ENCODE peak calls at places on chromosomes 3 and 15, in six cellular contexts. One of them, this sample, is unnamed.

GRCh38 chr3:178036745-178037144 is 499.5 kb upstream of the KCNMB2 start:
- DNase-seq in mucosa of descending colon: no peak
- DNase-seq in NCI-H1105 treated with DMSO at 0.1 percent for 48 hours: no peak
- DNase-seq in GM13976: no peak
- DNase-seq in GM03348: peak; percentile 44
- DNase-seq in T-helper 1 cell: no peak
- DNase-seq in this sample: no peak

GRCh38 chr3:49611714-49612113 is 57.4 kb downstream of the BSN start:
- DNase-seq in mucosa of descending colon: no peak
- DNase-seq in NCI-H1105 treated with DMSO at 0.1 percent for 48 hours: no peak
- DNase-seq in GM13976: no peak
- DNase-seq in GM03348: no peak
- DNase-seq in T-helper 1 cell: no peak
- DNase-seq in this sample: no peak

GRCh38 chr15:60395276-60396011 is 2.3 kb downstream of the ANXA2 start:
- DNase-seq in mucosa of descending colon: no peak
- DNase-seq in NCI-H1105 treated with DMSO at 0.1 percent for 48 hours: no peak
- DNase-seq in GM13976: no peak
- DNase-seq in GM03348: no peak
- DNase-seq in T-helper 1 cell: no peak
- DNase-seq in this sample: no peak

GRCh38 chr3:71210257-71211002 is 373.1 kb downstream of the FOXP1 start:
- DNase-seq in mucosa of descending colon: peak; percentile 18
- DNase-seq in NCI-H1105 treated with DMSO at 0.1 percent for 48 hours: no peak
- DNase-seq in GM13976: no peak
- DNase-seq in GM03348: peak; percentile 69
- DNase-seq in T-helper 1 cell: no peak
- DNase-seq in this sample: no peak

GRCh38 chr3:171113716-171114115 is 87.2 kb upstream of the SLC2A2 start:
- DNase-seq in mucosa of descending colon: no peak
- DNase-seq in NCI-H1105 treated with DMSO at 0.1 percent for 48 hours: no peak
- DNase-seq in GM13976: no peak
- DNase-seq in GM03348: no peak
- DNase-seq in T-helper 1 cell: no peak
- DNase-seq in this sample: no peak

GRCh38 chr3:23041918-23042696 is 161.0 kb upstream of the UBE2E2 start:
- DNase-seq in mucosa of descending colon: no peak
- DNase-seq in NCI-H1105 treated with DMSO at 0.1 percent for 48 hours: no peak
- DNase-seq in GM13976: no peak
- DNase-seq in GM03348: peak; percentile 55
- DNase-seq in T-helper 1 cell: no peak
- DNase-seq in this sample: no peak

GRCh38 chr3:58035512-58035867 is 27.3 kb downstream of the FLNB start:
- DNase-seq in mucosa of descending colon: no peak
- DNase-seq in NCI-H1105 treated with DMSO at 0.1 percent for 48 hours: no peak
- DNase-seq in GM13976: no peak
- DNase-seq in GM03348: peak; percentile 46
- DNase-seq in T-helper 1 cell: no peak
- DNase-seq in this sample: no peak

GRCh38 chr15:63050737-63051700 is 8.5 kb downstream of the TPM1 start:
- DNase-seq in mucosa of descending colon: peak; percentile 80
- DNase-seq in NCI-H1105 treated with DMSO at 0.1 percent for 48 hours: peak; percentile 57
- DNase-seq in GM13976: no peak
- DNase-seq in GM03348: peak; percentile 39
- DNase-seq in T-helper 1 cell: no peak
- DNase-seq in this sample: no peak

GRCh38 chr15:78012643-78013077 is 64.9 kb downstream of the TBC1D2B start:
- DNase-seq in mucosa of descending colon: peak; percentile 78
- DNase-seq in NCI-H1105 treated with DMSO at 0.1 percent for 48 hours: no peak
- DNase-seq in GM13976: no peak
- DNase-seq in GM03348: no peak
- DNase-seq in T-helper 1 cell: no peak
- DNase-seq in this sample: no peak

GRCh38 chr3:191440532-191440931 is 20.4 kb upstream of the PYDC2 start:
- DNase-seq in mucosa of descending colon: no peak
- DNase-seq in NCI-H1105 treated with DMSO at 0.1 percent for 48 hours: no peak
- DNase-seq in GM13976: no peak
- DNase-seq in GM03348: no peak
- DNase-seq in T-helper 1 cell: no peak
- DNase-seq in this sample: no peak

GRCh38 chr3:23497156-23497555 is 294.0 kb downstream of the UBE2E2 start:
- DNase-seq in mucosa of descending colon: no peak
- DNase-seq in NCI-H1105 treated with DMSO at 0.1 percent for 48 hours: no peak
- DNase-seq in GM13976: no peak
- DNase-seq in GM03348: no peak
- DNase-seq in T-helper 1 cell: no peak
- DNase-seq in this sample: no peak

GRCh38 chr3:53846134-53846850 is at the start of the genes CHDH and IL17RB:
- DNase-seq in mucosa of descending colon: peak; percentile 76
- DNase-seq in NCI-H1105 treated with DMSO at 0.1 percent for 48 hours: peak; percentile 12
- DNase-seq in GM13976: peak; percentile 68
- DNase-seq in GM03348: peak; percentile 57
- DNase-seq in T-helper 1 cell: no peak
- DNase-seq in this sample: peak; percentile 60

GRCh38 chr3:123371859-123372767 is 76.8 kb downstream of the ADCY5 start:
- DNase-seq in mucosa of descending colon: no peak
- DNase-seq in NCI-H1105 treated with DMSO at 0.1 percent for 48 hours: no peak
- DNase-seq in GM13976: no peak
- DNase-seq in GM03348: no peak
- DNase-seq in T-helper 1 cell: no peak
- DNase-seq in this sample: no peak

GRCh38 chr15:29889545-29890329 is 67.5 kb upstream of the TJP1 start:
- DNase-seq in mucosa of descending colon: no peak
- DNase-seq in NCI-H1105 treated with DMSO at 0.1 percent for 48 hours: no peak
- DNase-seq in GM13976: no peak
- DNase-seq in GM03348: no peak
- DNase-seq in T-helper 1 cell: no peak
- DNase-seq in this sample: no peak

GRCh38 chr3:133168025-133168401 is 129.8 kb downstream of the TMEM108 start:
- DNase-seq in mucosa of descending colon: no peak
- DNase-seq in NCI-H1105 treated with DMSO at 0.1 percent for 48 hours: no peak
- DNase-seq in GM13976: no peak
- DNase-seq in GM03348: no peak
- DNase-seq in T-helper 1 cell: no peak
- DNase-seq in this sample: no peak

GRCh38 chr3:73270839-73271483 is 209.5 kb downstream of the EBLN2 start:
- DNase-seq in mucosa of descending colon: peak; percentile 5
- DNase-seq in NCI-H1105 treated with DMSO at 0.1 percent for 48 hours: no peak
- DNase-seq in GM13976: no peak
- DNase-seq in GM03348: peak; percentile 60
- DNase-seq in T-helper 1 cell: no peak
- DNase-seq in this sample: no peak

GRCh38 chr3:65855370-65856100 is 183.2 kb downstream of the MAGI1 start:
- DNase-seq in mucosa of descending colon: no peak
- DNase-seq in NCI-H1105 treated with DMSO at 0.1 percent for 48 hours: no peak
- DNase-seq in GM13976: no peak
- DNase-seq in GM03348: peak; percentile 60
- DNase-seq in T-helper 1 cell: no peak
- DNase-seq in this sample: no peak

GRCh38 chr3:119700920-119701734 is 1.7 kb upstream of the CFAP91 start:
- DNase-seq in mucosa of descending colon: no peak
- DNase-seq in NCI-H1105 treated with DMSO at 0.1 percent for 48 hours: no peak
- DNase-seq in GM13976: no peak
- DNase-seq in GM03348: no peak
- DNase-seq in T-helper 1 cell: no peak
- DNase-seq in this sample: no peak

GRCh38 chr3:71006810-71007785 is 576.4 kb downstream of the FOXP1 start:
- DNase-seq in mucosa of descending colon: no peak
- DNase-seq in NCI-H1105 treated with DMSO at 0.1 percent for 48 hours: peak; percentile 23
- DNase-seq in GM13976: peak; percentile 16
- DNase-seq in GM03348: no peak
- DNase-seq in T-helper 1 cell: no peak
- DNase-seq in this sample: no peak

GRCh38 chr15:72983812-72984211 is 68.5 kb upstream of the NEO1 start:
- DNase-seq in mucosa of descending colon: no peak
- DNase-seq in NCI-H1105 treated with DMSO at 0.1 percent for 48 hours: no peak
- DNase-seq in GM13976: no peak
- DNase-seq in GM03348: no peak
- DNase-seq in T-helper 1 cell: no peak
- DNase-seq in this sample: no peak

GRCh38 chr3:60424034-60424433 is 827.2 kb downstream of the FHIT start:
- DNase-seq in mucosa of descending colon: no peak
- DNase-seq in NCI-H1105 treated with DMSO at 0.1 percent for 48 hours: no peak
- DNase-seq in GM13976: no peak
- DNase-seq in GM03348: no peak
- DNase-seq in T-helper 1 cell: no peak
- DNase-seq in this sample: no peak

GRCh38 chr3:12991481-12991837 is 81.8 kb downstream of the IQSEC1 start:
- DNase-seq in mucosa of descending colon: no peak
- DNase-seq in NCI-H1105 treated with DMSO at 0.1 percent for 48 hours: no peak
- DNase-seq in GM13976: no peak
- DNase-seq in GM03348: no peak
- DNase-seq in T-helper 1 cell: no peak
- DNase-seq in this sample: no peak

GRCh38 chr3:30655187-30655812 is 48.9 kb downstream of the TGFBR2 start:
- DNase-seq in mucosa of descending colon: no peak
- DNase-seq in NCI-H1105 treated with DMSO at 0.1 percent for 48 hours: no peak
- DNase-seq in GM13976: no peak
- DNase-seq in GM03348: no peak
- DNase-seq in T-helper 1 cell: no peak
- DNase-seq in this sample: no peak

GRCh38 chr15:58448331-58448730 is 16.5 kb downstream of the LIPC start:
- DNase-seq in mucosa of descending colon: no peak
- DNase-seq in NCI-H1105 treated with DMSO at 0.1 percent for 48 hours: no peak
- DNase-seq in GM13976: no peak
- DNase-seq in GM03348: no peak
- DNase-seq in T-helper 1 cell: no peak
- DNase-seq in this sample: no peak

GRCh38 chr3:181292984-181293383 is 303.4 kb upstream of the DNAJC19 start:
- DNase-seq in mucosa of descending colon: no peak
- DNase-seq in NCI-H1105 treated with DMSO at 0.1 percent for 48 hours: no peak
- DNase-seq in GM13976: no peak
- DNase-seq in GM03348: no peak
- DNase-seq in T-helper 1 cell: no peak
- DNase-seq in this sample: no peak

GRCh38 chr3:57026918-57027317 is 33.5 kb upstream of the SPATA12 start:
- DNase-seq in mucosa of descending colon: peak; percentile 36
- DNase-seq in NCI-H1105 treated with DMSO at 0.1 percent for 48 hours: no peak
- DNase-seq in GM13976: no peak
- DNase-seq in GM03348: no peak
- DNase-seq in T-helper 1 cell: no peak
- DNase-seq in this sample: no peak

GRCh38 chr15:70319466-70319865 is 221.7 kb upstream of the TLE3 start:
- DNase-seq in mucosa of descending colon: no peak
- DNase-seq in NCI-H1105 treated with DMSO at 0.1 percent for 48 hours: no peak
- DNase-seq in GM13976: peak; percentile 49
- DNase-seq in GM03348: no peak
- DNase-seq in T-helper 1 cell: no peak
- DNase-seq in this sample: no peak

GRCh38 chr3:64796597-64796996 is 108.8 kb upstream of the ADAMTS9 start:
- DNase-seq in mucosa of descending colon: no peak
- DNase-seq in NCI-H1105 treated with DMSO at 0.1 percent for 48 hours: no peak
- DNase-seq in GM13976: no peak
- DNase-seq in GM03348: no peak
- DNase-seq in T-helper 1 cell: no peak
- DNase-seq in this sample: no peak

GRCh38 chr3:11717301-11717700 is 73.6 kb upstream of the VGLL4 start:
- DNase-seq in mucosa of descending colon: no peak
- DNase-seq in NCI-H1105 treated with DMSO at 0.1 percent for 48 hours: no peak
- DNase-seq in GM13976: no peak
- DNase-seq in GM03348: peak; percentile 42
- DNase-seq in T-helper 1 cell: no peak
- DNase-seq in this sample: no peak

GRCh38 chr15:81291916-81292424 is 32.0 kb downstream of the STARD5 start:
- DNase-seq in mucosa of descending colon: no peak
- DNase-seq in NCI-H1105 treated with DMSO at 0.1 percent for 48 hours: no peak
- DNase-seq in GM13976: no peak
- DNase-seq in GM03348: no peak
- DNase-seq in T-helper 1 cell: no peak
- DNase-seq in this sample: no peak

GRCh38 chr3:161266731-161267150 is 45.6 kb downstream of the NMD3 start:
- DNase-seq in mucosa of descending colon: no peak
- DNase-seq in NCI-H1105 treated with DMSO at 0.1 percent for 48 hours: peak; percentile 37
- DNase-seq in GM13976: no peak
- DNase-seq in GM03348: peak; percentile 36
- DNase-seq in T-helper 1 cell: no peak
- DNase-seq in this sample: no peak

GRCh38 chr3:197300361-197300760 is 1.9 kb upstream of the DLG1 start:
- DNase-seq in mucosa of descending colon: no peak
- DNase-seq in NCI-H1105 treated with DMSO at 0.1 percent for 48 hours: no peak
- DNase-seq in GM13976: no peak
- DNase-seq in GM03348: no peak
- DNase-seq in T-helper 1 cell: no peak
- DNase-seq in this sample: no peak

GRCh38 chr3:16309558-16309957 is 44.5 kb downstream of the OXNAD1 start:
- DNase-seq in mucosa of descending colon: no peak
- DNase-seq in NCI-H1105 treated with DMSO at 0.1 percent for 48 hours: no peak
- DNase-seq in GM13976: peak; percentile 29
- DNase-seq in GM03348: no peak
- DNase-seq in T-helper 1 cell: peak; percentile 40
- DNase-seq in this sample: no peak

GRCh38 chr15:95501865-95502264 is 828.6 kb upstream of the NR2F2 start:
- DNase-seq in mucosa of descending colon: no peak
- DNase-seq in NCI-H1105 treated with DMSO at 0.1 percent for 48 hours: no peak
- DNase-seq in GM13976: no peak
- DNase-seq in GM03348: no peak
- DNase-seq in T-helper 1 cell: no peak
- DNase-seq in this sample: no peak

GRCh38 chr3:187673012-187673411 is 2.8 kb upstream of the SST start:
- DNase-seq in mucosa of descending colon: no peak
- DNase-seq in NCI-H1105 treated with DMSO at 0.1 percent for 48 hours: no peak
- DNase-seq in GM13976: no peak
- DNase-seq in GM03348: no peak
- DNase-seq in T-helper 1 cell: no peak
- DNase-seq in this sample: no peak

GRCh38 chr15:92724144-92724543 is 68.6 kb upstream of the FAM174B start:
- DNase-seq in mucosa of descending colon: no peak
- DNase-seq in NCI-H1105 treated with DMSO at 0.1 percent for 48 hours: no peak
- DNase-seq in GM13976: no peak
- DNase-seq in GM03348: no peak
- DNase-seq in T-helper 1 cell: no peak
- DNase-seq in this sample: no peak

GRCh38 chr15:56327721-56328502 is 37.3 kb upstream of the TEX9 start:
- DNase-seq in mucosa of descending colon: no peak
- DNase-seq in NCI-H1105 treated with DMSO at 0.1 percent for 48 hours: no peak
- DNase-seq in GM13976: no peak
- DNase-seq in GM03348: no peak
- DNase-seq in T-helper 1 cell: no peak
- DNase-seq in this sample: no peak

GRCh38 chr3:17070560-17070959 is 185.8 kb downstream of the PLCL2 start:
- DNase-seq in mucosa of descending colon: peak; percentile 75
- DNase-seq in NCI-H1105 treated with DMSO at 0.1 percent for 48 hours: peak; percentile 79
- DNase-seq in GM13976: no peak
- DNase-seq in GM03348: no peak
- DNase-seq in T-helper 1 cell: no peak
- DNase-seq in this sample: no peak

GRCh38 chr15:73927476-73928240 is 1.4 kb downstream of the LOXL1 start:
- DNase-seq in mucosa of descending colon: peak; percentile 73
- DNase-seq in NCI-H1105 treated with DMSO at 0.1 percent for 48 hours: peak; percentile 56
- DNase-seq in GM13976: peak; percentile 76
- DNase-seq in GM03348: peak; percentile 80
- DNase-seq in T-helper 1 cell: peak; percentile 63
- DNase-seq in this sample: no peak